ENCODE peak calls at places on chromosome 4, in four cellular contexts. L is H9, A is neuronal stem cell, Q is mesenchymal stem cell. V is an unnamed sample.

GRCh38 chr4:141375855-141376254 is 155.2 kb downstream of the ZNF330 start:
- DNase-seq in Q (peak), A (no peak), L (peak), V (no peak)

GRCh38 chr4:102569200-102569599 is 68.0 kb downstream of the NFKB1 start:
- DNase-seq in Q (peak), L (no peak), A (no peak), V (peak)

GRCh38 chr4:41176357-41176756 is 38.0 kb downstream of the APBB2 start:
- DNase-seq in A (no peak), Q (peak), L (no peak), V (peak)

GRCh38 chr4:118994030-118994429 is 105.4 kb downstream of the SYNPO2 start:
- DNase-seq in A (no peak), L (no peak), Q (peak), V (no peak)

GRCh38 chr4:25069014-25069413 is 38.3 kb upstream of the LGI2 start:
- DNase-seq in Q (no peak), L (no peak), A (no peak), V (no peak)

GRCh38 chr4:100340534-100341364 is 150.5 kb upstream of the DDIT4L start:
- DNase-seq in L (no peak), Q (peak), A (no peak), V (no peak)

GRCh38 chr4:176149680-176150079 is 45.7 kb downstream of the SPATA4 start:
- DNase-seq in L (no peak), Q (peak), A (no peak), V (no peak)

GRCh38 chr4:185235480-185236154 is 26.2 kb downstream of the SNX25 start:
- DNase-seq in L (no peak), Q (peak), A (no peak), V (peak)

GRCh38 chr4:70183168-70183939 is 12.2 kb upstream of the ODAM start:
- DNase-seq in Q (peak), A (peak), L (peak), V (peak)

GRCh38 chr4:2721586-2721985 is 34.5 kb downstream of the TNIP2 start:
- DNase-seq in Q (no peak), A (no peak), L (no peak), V (no peak)

GRCh38 chr4:183407128-183407585 is 37.3 kb upstream of the CDKN2AIP start:
- DNase-seq in Q (peak), L (peak), A (peak), V (peak)

GRCh38 chr4:135434936-135435335 is 1233.3 kb upstream of the PABPC4L start:
- DNase-seq in Q (peak), L (no peak), A (no peak), V (peak)

GRCh38 chr4:32133141-32133540 is 1413.0 kb downstream of the PCDH7 start:
- DNase-seq in Q (no peak), L (no peak), A (no peak), V (peak)

GRCh38 chr4:30370105-30370504 is 350.1 kb upstream of the PCDH7 start:
- DNase-seq in A (no peak), L (peak), Q (no peak), V (no peak)

GRCh38 chr4:142091085-142091513 is 454.7 kb downstream of the IL15 start:
- DNase-seq in A (no peak), Q (no peak), L (no peak), V (peak)

GRCh38 chr4:32499176-32499575 is 1779.0 kb downstream of the PCDH7 start:
- DNase-seq in A (no peak), Q (no peak), L (no peak), V (peak)

GRCh38 chr4:182924497-182924896 is 7.3 kb upstream of the DCTD start:
- DNase-seq in L (no peak), A (no peak), Q (peak), V (no peak)

GRCh38 chr4:109233585-109233984 is 68.9 kb downstream of the COL25A1 start:
- DNase-seq in L (no peak), A (no peak), Q (peak), V (no peak)

GRCh38 chr4:87058272-87059073 is 123.7 kb downstream of the AFF1 start:
- DNase-seq in A (no peak), L (peak), Q (peak), V (peak)

GRCh38 chr4:169030575-169030982 is 20.5 kb upstream of the CBR4 start:
- DNase-seq in L (no peak), Q (peak), A (no peak), V (no peak)

GRCh38 chr4:159201168-159201567 is 98.3 kb downstream of the RAPGEF2 start:
- DNase-seq in Q (no peak), L (no peak), A (no peak), V (no peak)

GRCh38 chr4:22030321-22030720 is 81.7 kb upstream of the KCNIP4 start:
- DNase-seq in A (no peak), L (no peak), Q (no peak), V (no peak)

GRCh38 chr4:17347445-17347844 is 164.4 kb downstream of the QDPR start:
- DNase-seq in A (no peak), Q (no peak), L (peak), V (peak)

GRCh38 chr4:145299380-145300076 is 119.1 kb upstream of the OTUD4 start:
- DNase-seq in L (no peak), Q (peak), A (no peak), V (no peak)

GRCh38 chr4:79678472-79679202 is 270.6 kb upstream of the GK2 start:
- DNase-seq in A (no peak), Q (peak), L (no peak), V (no peak)

GRCh38 chr4:164027805-164028204 is 533.3 kb downstream of the TMA16 start:
- DNase-seq in L (no peak), A (no peak), Q (no peak), V (no peak)

GRCh38 chr4:20603671-20604313 is 96.5 kb upstream of the PACRGL start:
- DNase-seq in L (no peak), A (no peak), Q (peak), V (no peak)

GRCh38 chr4:180330521-180330920 is 1912.7 kb upstream of the TENM3 start:
- DNase-seq in Q (no peak), A (no peak), L (no peak), V (no peak)

GRCh38 chr4:184396570-184397515 is 77.5 kb downstream of the IRF2 start:
- DNase-seq in A (no peak), Q (no peak), L (no peak), V (no peak)

GRCh38 chr4:124433044-124433443 is 279.5 kb downstream of the ANKRD50 start:
- DNase-seq in A (no peak), Q (no peak), L (no peak), V (no peak)

GRCh38 chr4:6634746-6635145 is 5.7 kb upstream of the MRFAP1 start:
- DNase-seq in A (no peak), L (no peak), Q (no peak), V (no peak)

GRCh38 chr4:96952610-96953009 is 1112.7 kb downstream of the PDHA2 start:
- DNase-seq in Q (no peak), A (no peak), L (no peak), V (no peak)

GRCh38 chr4:138053601-138054322 is 188.4 kb downstream of the SLC7A11 start:
- DNase-seq in A (no peak), Q (peak), L (no peak), V (peak)

GRCh38 chr4:44025376-44026020 is 423.1 kb downstream of the KCTD8 start:
- DNase-seq in Q (no peak), L (no peak), A (no peak), V (no peak)

GRCh38 chr4:79958511-79959264 is 114.3 kb downstream of the ANTXR2 start:
- DNase-seq in A (no peak), Q (no peak), L (no peak), V (no peak)

GRCh38 chr4:74168841-74169240 is 10.9 kb downstream of the MTHFD2L start:
- DNase-seq in A (no peak), L (no peak), Q (no peak), V (no peak)

GRCh38 chr4:30495261-30496050 is 224.7 kb upstream of the PCDH7 start:
- DNase-seq in A (no peak), L (no peak), Q (no peak), V (no peak)

GRCh38 chr4:7647932-7648812 is 213.4 kb upstream of the PSAPL1 start:
- DNase-seq in Q (peak), A (no peak), L (no peak), V (peak)

GRCh38 chr4:7649741-7650531 is 215.2 kb upstream of the PSAPL1 start:
- DNase-seq in L (no peak), Q (peak), A (no peak), V (peak)

GRCh38 chr4:7647211-7647931 is 212.6 kb upstream of the PSAPL1 start:
- DNase-seq in A (no peak), L (no peak), Q (peak), V (no peak)

GRCh38 chr4:7649411-7649740 is 214.6 kb upstream of the PSAPL1 start:
- DNase-seq in L (no peak), A (no peak), Q (no peak), V (no peak)

DNA sequence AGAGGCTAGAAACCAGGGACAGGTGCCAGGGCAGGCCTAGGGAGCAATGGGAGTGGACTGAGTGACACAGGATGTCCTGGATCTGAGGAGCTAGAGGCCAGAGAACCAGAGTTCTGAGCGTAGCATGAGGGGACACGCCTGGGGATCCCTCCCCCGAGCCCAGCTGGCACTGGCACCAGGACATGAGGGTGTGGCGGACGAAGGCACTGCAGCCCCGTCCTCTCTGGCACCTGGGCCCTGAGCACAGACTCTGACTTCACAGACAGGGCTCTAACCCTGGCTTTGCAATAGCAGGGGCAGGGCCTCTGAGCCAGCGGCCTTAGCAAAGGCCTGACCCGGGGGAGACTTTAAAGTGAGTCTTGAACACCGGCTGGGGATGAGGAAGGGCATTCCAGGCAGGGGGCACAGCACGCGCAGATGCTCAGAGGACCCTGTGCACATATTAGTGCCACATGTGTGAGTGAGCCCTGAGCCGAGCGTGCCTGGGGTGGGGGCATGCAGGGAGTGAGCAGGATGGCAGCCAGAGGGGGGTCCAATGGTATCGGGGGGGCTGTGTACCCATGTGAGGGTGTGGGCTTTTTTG is 214.2 kb upstream of the PSAPL1 start:
- DNase-seq in L (no peak), A (no peak), Q (no peak), V (no peak)
- H3K14ac ChIP-seq in L (no peak), A (no peak), Q (no peak), V (no peak)

DNA sequence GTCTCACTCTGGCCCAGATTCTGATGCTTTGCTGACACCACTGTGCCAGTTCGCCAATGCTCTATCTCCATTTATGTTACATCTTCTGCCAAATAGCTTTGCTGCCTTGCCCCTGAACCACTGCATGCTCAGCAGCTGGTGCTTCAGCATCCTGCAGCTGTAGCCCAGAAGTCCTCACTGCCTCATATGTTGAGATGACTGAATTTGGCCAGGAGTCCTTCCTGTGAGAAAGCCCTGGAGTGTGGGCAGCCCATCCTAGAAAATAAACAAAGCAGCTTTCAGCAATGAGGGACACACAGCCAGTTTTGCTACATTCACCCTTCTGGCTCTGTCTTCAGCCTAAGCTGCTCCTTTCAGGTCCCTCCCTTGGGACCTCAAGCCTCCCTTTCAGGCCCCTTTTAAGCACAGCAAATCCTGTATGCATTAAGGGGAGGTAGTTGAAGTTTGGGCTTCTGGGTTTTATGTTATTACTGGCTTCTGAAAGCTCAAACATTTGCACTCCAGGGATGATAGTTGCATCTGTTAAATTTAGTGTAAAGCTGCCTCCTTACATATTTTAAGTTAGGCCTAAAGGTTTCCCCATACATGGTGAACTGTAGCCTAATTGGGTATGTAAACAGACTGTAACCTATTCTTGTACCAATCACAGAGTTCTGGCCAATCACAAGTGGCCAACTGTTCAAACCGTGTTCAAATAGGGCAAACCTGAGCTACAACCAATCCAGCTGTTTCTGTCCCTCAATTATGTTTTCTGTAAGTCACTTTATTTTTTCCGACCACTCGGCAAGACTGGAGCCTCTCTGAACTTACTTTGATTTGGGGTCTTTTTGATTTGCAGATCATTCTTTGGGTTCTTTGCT is 2.1 kb upstream of the TMEM165 start:
- DNase-seq in A (no peak), Q (no peak), L (no peak), V (no peak)
- H3K14ac ChIP-seq in A (no peak), Q (no peak), L (no peak), V (no peak)

GRCh38 chr4:128323401-128323800 is 35.8 kb upstream of the PGRMC2 start:
- DNase-seq in L (no peak), Q (no peak), A (no peak), V (peak)

GRCh38 chr4:128315756-128316520 is 28.3 kb upstream of the PGRMC2 start:
- DNase-seq in A (no peak), Q (peak), L (no peak), V (no peak)

GRCh38 chr4:128322311-128322710 is 34.7 kb upstream of the PGRMC2 start:
- DNase-seq in L (no peak), A (no peak), Q (peak), V (peak)

GRCh38 chr4:128322986-128323385 is 35.4 kb upstream of the PGRMC2 start:
- DNase-seq in L (no peak), Q (peak), A (no peak), V (peak)

GRCh38 chr4:128320656-128321055 is 33.0 kb upstream of the PGRMC2 start:
- DNase-seq in A (no peak), Q (no peak), L (no peak), V (peak)
- H3K14ac ChIP-seq in A (no peak), Q (no peak), L (no peak), V (no peak)

DNA sequence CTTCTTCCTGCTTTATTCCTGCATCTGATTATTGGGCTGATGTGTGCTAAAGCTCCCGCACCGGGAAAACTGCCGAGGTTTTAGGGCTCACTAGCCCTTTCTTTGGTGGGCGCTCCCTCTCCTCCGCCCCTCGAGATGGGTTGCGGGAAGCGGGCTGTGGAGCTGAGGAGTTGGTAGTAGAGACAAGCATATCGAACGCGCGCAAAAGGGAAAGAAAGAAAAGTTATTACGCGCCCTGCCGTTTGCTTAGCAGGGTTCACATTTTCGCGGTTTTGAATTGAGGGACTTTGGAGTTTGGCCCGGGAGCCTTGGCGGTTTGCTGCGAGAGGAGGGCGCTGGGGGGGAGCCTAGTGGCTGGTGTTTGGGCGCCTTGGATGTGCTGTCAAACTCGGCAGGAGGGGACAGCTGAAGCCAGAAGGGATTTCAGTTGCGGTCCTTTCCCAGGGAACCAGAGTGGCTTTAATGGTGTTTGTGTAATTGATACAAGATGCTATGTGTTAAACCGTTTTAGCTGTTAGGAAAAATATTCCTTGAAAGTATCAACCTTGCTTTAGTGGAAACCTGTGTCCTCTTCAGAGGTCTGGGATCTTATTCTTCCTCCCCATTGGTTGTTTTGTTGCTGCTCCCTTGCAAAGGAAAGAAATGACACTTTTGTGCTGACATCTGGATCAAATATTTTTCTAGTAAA is 1.1 kb downstream of the GAB1 start:
- DNase-seq in Q (peak), A (no peak), L (peak), V (no peak)
- H3K14ac ChIP-seq in Q (no peak), A (no peak), L (no peak), V (peak)

DNA sequence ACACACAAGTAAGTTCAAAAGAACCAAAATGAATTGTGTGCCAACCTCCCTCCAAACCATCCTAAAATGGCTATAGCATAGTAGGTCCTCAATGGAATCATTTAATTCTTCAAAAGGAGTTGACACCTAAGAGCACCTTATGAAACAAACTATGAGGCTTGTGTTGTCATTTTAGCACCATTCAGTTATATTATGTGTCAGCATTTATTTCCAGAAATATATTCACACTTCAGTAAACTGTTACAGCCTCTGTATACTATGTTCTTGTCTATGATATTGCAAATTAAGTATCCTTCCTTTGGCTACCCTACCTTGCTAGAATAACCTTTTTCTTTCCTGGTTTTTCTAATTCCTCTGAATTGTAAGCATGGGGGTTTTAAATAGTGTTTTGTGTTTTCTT is 18.2 kb downstream of the GABRA4 start:
- DNase-seq in Q (no peak), A (no peak), L (no peak), V (no peak)
- H3K14ac ChIP-seq in Q (no peak), A (no peak), L (no peak), V (no peak)

V was measured in trophoblast cell.